ENCODE peak calls at places on chromosome 9, in eight cellular contexts. J is thyroid gland, C is HFFc6, B is uterus, A is AG09309, X is tibial nerve, O is cardiac fibroblast, T is sigmoid colon. N is an unnamed sample.

GRCh38 chr9:105385372-105385985 is 62.4 kb upstream of the FSD1L start:
- DNase-seq in B (peak; percentile 69), T (peak; percentile 78), J (no peak), A (no peak), X (no peak), O (peak; percentile 66), C (no peak), N (no peak)

GRCh38 chr9:122338989-122339388 is 31.8 kb upstream of the PTGS1 start:
- DNase-seq in X (no peak), J (no peak), T (no peak), O (no peak), A (no peak), C (no peak), B (no peak), N (no peak)

GRCh38 chr9:37036237-37037136 is 2.4 kb upstream of the PAX5 start:
- DNase-seq in O (peak; percentile 36), J (peak; percentile 49), T (no peak), B (no peak), X (no peak), A (no peak), C (no peak), N (no peak)

GRCh38 chr9:87656485-87656884 is 69.4 kb upstream of the CTSL start:
- DNase-seq in J (peak; percentile 24), T (no peak), C (no peak), O (peak; percentile 52), B (no peak), X (no peak), A (no peak), N (no peak)

GRCh38 chr9:135821116-135821515 is 86.2 kb downstream of the CAMSAP1 start:
- DNase-seq in J (no peak), A (no peak), C (no peak), O (no peak), T (no peak), X (no peak), B (no peak), N (no peak)

GRCh38 chr9:108094676-108094993 is 605.1 kb upstream of the KLF4 start:
- DNase-seq in X (no peak), T (no peak), J (no peak), B (no peak), C (no peak), O (peak; percentile 54), A (no peak), N (no peak)

GRCh38 chr9:121883281-121884056 is 209.6 kb downstream of the TTLL11 start:
- DNase-seq in J (no peak), A (no peak), T (no peak), B (no peak), O (peak; percentile 46), C (peak; percentile 60), X (no peak), N (no peak)

GRCh38 chr9:115025721-115026120 is 92.2 kb downstream of the TNC start:
- DNase-seq in T (no peak), A (no peak), J (no peak), O (no peak), C (no peak), X (no peak), B (no peak), N (no peak)

GRCh38 chr9:113139225-113139829 is 11.5 kb upstream of the SLC31A2 start:
- DNase-seq in B (no peak), X (no peak), T (no peak), A (no peak), C (no peak), O (no peak), J (no peak), N (no peak)

GRCh38 chr9:91220491-91221135 is 141.1 kb downstream of the AUH start:
- DNase-seq in C (no peak), B (no peak), T (no peak), A (no peak), J (no peak), O (peak; percentile 52), X (no peak), N (no peak)

DNA sequence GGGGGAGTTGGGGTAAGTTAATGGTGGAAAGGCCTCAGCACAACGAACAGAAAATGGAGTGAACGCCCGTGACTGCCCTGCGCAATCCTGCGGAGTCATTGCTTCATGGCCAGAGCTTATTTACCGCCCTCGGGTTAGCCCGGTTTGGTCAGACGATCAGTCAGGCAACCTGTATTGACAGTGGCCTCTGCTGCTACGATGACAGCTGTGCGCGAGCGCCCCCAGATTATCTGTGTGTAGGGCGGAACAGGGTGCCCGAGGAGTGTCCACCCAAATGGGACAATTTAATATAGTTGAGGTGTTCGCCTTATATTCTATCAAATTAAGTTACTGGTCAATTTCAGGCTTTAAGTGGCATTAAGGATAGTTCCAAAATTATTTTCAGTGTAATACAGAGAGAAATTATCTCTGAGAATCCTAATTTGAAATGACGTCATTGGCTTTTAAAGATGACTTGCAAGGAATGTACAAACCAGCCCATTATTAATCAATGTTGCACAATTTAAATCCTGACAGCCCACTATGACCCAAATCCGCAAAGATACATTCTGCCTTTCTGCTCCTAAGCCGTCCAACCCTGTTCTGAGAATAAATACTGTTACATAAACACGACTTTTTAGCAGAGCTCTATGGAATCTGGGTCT is 879 bp upstream of the UBQLN1 start:
- DNase-seq in B (peak; percentile 66), T (peak; percentile 91), A (peak; percentile 7), O (peak; percentile 72), X (peak; percentile 53), J (peak; percentile 77), C (peak; percentile 41), N (peak; percentile 32)
- TF ChIP-seq CTCF in B (no peak), T (no peak), A (peak; percentile 3), O (no peak), X (peak; percentile 13), J (no peak), C (peak; percentile 50), N (peak; percentile 44)

GRCh38 chr9:4223434-4223833 is 76.4 kb downstream of the GLIS3 start:
- DNase-seq in J (no peak), X (no peak), B (no peak), T (no peak), O (no peak), C (no peak), A (no peak), N (no peak)
- TF ChIP-seq CTCF in J (no peak), X (no peak), B (no peak), T (no peak), O (no peak), C (no peak), A (no peak), N (no peak)

GRCh38 chr9:29826421-29826820 is 2253.1 kb upstream of the C9orf72 start:
- DNase-seq in B (no peak), J (no peak), X (no peak), O (no peak), T (no peak), C (no peak), A (no peak), N (no peak)

DNA sequence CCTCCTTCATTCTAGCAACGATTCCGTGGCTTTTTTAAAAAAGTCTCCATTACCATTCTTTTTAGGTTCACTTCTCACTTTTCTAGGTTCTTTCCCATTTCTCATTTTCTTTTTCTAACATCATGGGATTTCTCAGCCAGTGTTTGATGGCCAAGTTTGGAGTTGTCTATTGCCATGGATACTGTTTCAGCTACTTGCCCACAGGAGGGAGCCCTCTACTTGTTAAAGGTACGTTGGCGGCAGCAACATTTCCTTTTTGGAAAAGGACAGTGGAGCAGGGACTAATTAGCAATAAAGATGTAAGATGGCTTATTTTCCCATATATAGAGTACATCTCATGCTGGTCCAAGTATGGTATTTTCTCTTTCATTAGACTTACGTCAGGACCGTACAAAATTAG is 2257.5 kb upstream of the C9orf72 start:
- DNase-seq in T (no peak), X (no peak), A (no peak), J (no peak), C (peak; percentile 53), B (no peak), O (peak; percentile 25), N (peak; percentile 20)
- TF ChIP-seq CTCF in T (no peak), X (no peak), A (no peak), J (no peak), C (peak; percentile 77), B (no peak), O (peak; percentile 30), N (peak; percentile 76)

DNA sequence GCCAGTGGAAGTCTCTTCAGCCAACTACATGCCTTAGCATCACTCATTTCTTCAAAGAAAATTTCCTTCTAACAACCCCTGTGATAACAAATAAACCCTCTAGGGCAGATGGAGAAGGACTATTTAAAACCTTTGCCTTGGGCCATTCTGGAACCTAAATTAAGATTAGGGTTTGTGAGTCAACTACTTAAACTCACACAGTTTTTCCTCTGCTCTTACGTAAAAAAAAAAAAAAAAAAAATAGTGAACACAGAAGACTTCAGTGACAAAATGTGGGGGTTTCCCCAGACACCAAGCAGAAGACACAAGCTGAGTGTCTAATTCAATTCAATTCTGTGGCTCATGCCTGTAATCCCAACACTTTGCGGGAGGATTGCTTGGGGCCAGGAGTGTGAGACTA is 65.8 kb upstream of the ERCC6L2 start:
- DNase-seq in X (no peak), A (no peak), J (no peak), B (no peak), O (no peak), C (peak; percentile 43), T (no peak), N (no peak)
- TF ChIP-seq CTCF in X (no peak), A (no peak), J (no peak), B (no peak), O (no peak), C (no peak), T (no peak), N (no peak)

GRCh38 chr9:88874391-88874790 is 116.9 kb upstream of the S1PR3 start:
- DNase-seq in X (no peak), J (no peak), T (no peak), A (no peak), O (no peak), B (no peak), C (no peak), N (no peak)
- TF ChIP-seq CTCF in X (no peak), J (no peak), T (no peak), A (no peak), O (no peak), B (no peak), C (peak; percentile 54), N (no peak)